ENCODE peak calls at places on chromosomes 7 and 10, in seven cellular contexts. P is activated T-helper 9 cell treated with anti-CD3 and anti-CD28 coated beads, Interleukin-2, amount 50 U/mL, for 16 hours; Q is activated CD4-positive, alpha-beta T cell treated with anti-CD3 and anti-CD28 coated beads, Interleukin-2, amount 50 U/mL, for 1 hour; C is lower lobe of right lung; U is GF-D8; Z is amygdala; X is NCI-H1092. I is an unnamed sample.

GRCh38 chr7:98354511-98355249 is 46.2 kb downstream of the BAIAP2L1 start:
- DNase-seq in P (no peak), C (peak), X (no peak), Z (no peak), Q (no peak), U (no peak), I (peak)

GRCh38 chr10:74586088-74586585 is 240.3 kb upstream of the KAT6B start:
- DNase-seq in P (peak), Z (no peak), Q (peak), U (peak), C (no peak), X (no peak), I (peak)

GRCh38 chr7:33107136-33108066 is 1.8 kb downstream of the RP9 start:
- DNase-seq in Q (no peak), P (no peak), C (no peak), U (peak), Z (no peak), X (peak), I (peak)

GRCh38 chr7:94008537-94008936 is 4.4 kb upstream of the BET1 start:
- DNase-seq in Q (no peak), Z (no peak), C (no peak), X (no peak), P (no peak), U (no peak), I (peak)

GRCh38 chr7:90613088-90613498 is 17.0 kb downstream of the CDK14 start:
- DNase-seq in C (no peak), X (no peak), U (no peak), P (no peak), Z (no peak), Q (no peak), I (peak)

GRCh38 chr7:57867884-57868701 is 418.1 kb downstream of the ZNF716 start:
- DNase-seq in U (no peak), X (peak), C (peak), P (no peak), Z (no peak), Q (no peak), I (no peak)

GRCh38 chr10:17838080-17838634 is 29.0 kb downstream of the MRC1 start:
- DNase-seq in C (no peak), X (no peak), U (no peak), Z (no peak), P (no peak), Q (no peak), I (no peak)

GRCh38 chr7:31882187-31882586 is 188.0 kb downstream of the PDE1C start:
- DNase-seq in Z (peak), Q (no peak), U (no peak), C (no peak), X (no peak), P (no peak), I (peak)

GRCh38 chr7:1409555-1409954 is 49.7 kb downstream of the MICALL2 start:
- DNase-seq in Z (no peak), X (no peak), C (no peak), Q (no peak), U (no peak), P (no peak), I (no peak)

GRCh38 chr10:29918623-29919400 is 140.6 kb downstream of the JCAD start:
- DNase-seq in C (no peak), P (no peak), Q (no peak), Z (no peak), U (no peak), X (no peak), I (no peak)

GRCh38 chr7:76054129-76055120 is 6.5 kb downstream of the MDH2 start:
- DNase-seq in X (no peak), C (no peak), Q (no peak), Z (no peak), P (no peak), U (peak), I (peak)

GRCh38 chr7:90347759-90348158 is 1.2 kb downstream of the GTPBP10 start:
- DNase-seq in Z (no peak), X (no peak), U (peak), P (no peak), Q (no peak), C (no peak), I (no peak)

GRCh38 chr10:49619613-49620012 is 5.8 kb downstream of the CHAT start:
- DNase-seq in C (no peak), Q (no peak), X (no peak), Z (no peak), P (no peak), U (no peak), I (no peak)

GRCh38 chr7:28093617-28094232 is 86.9 kb downstream of the JAZF1 start:
- DNase-seq in C (peak), Q (peak), U (peak), X (peak), P (peak), Z (peak), I (peak)

I was measured in HCEC 1CT.